ENCODE peak calls at places on chromosomes 3 and 15, in seven cellular contexts. Z, F, H, E, C, A and I are unnamed samples.

GRCh38 chr15:55738715-55739114 is 4.2 kb downstream of the PRTG start:
- DNase-seq in A (no peak), H (no peak), Z (no peak), E (no peak), C (no peak), F (no peak), I (no peak)

GRCh38 chr15:51450001-51450400 is 108.5 kb downstream of the GLDN start:
- DNase-seq in C (peak; percentile 13), H (no peak), E (no peak), A (no peak), F (no peak), Z (no peak), I (peak; percentile 15)

GRCh38 chr15:41334293-41335120 is 1.8 kb downstream of the NUSAP1 start:
- DNase-seq in C (no peak), A (no peak), F (no peak), Z (no peak), H (no peak), E (no peak), I (no peak)

GRCh38 chr3:25493246-25493645 is 65.2 kb downstream of the RARB start:
- DNase-seq in E (no peak), C (no peak), A (no peak), F (no peak), H (no peak), Z (no peak), I (no peak)

GRCh38 chr3:123271466-123272159 is 69.9 kb downstream of the SEC22A start:
- DNase-seq in H (no peak), E (no peak), F (no peak), A (no peak), Z (no peak), C (no peak), I (no peak)

GRCh38 chr3:155890671-155891190 is 20.3 kb downstream of the GMPS start:
- DNase-seq in H (no peak), C (peak; percentile 13), E (no peak), F (no peak), Z (no peak), A (no peak), I (no peak)

GRCh38 chr15:39393575-39394335 is 187.1 kb upstream of the THBS1 start:
- DNase-seq in H (no peak), C (peak; percentile 55), E (no peak), A (no peak), Z (no peak), F (no peak), I (no peak)

GRCh38 chr3:148718982-148719862 is 21.5 kb downstream of the AGTR1 start:
- DNase-seq in H (peak; percentile 40), A (no peak), Z (no peak), C (no peak), F (no peak), E (no peak), I (no peak)

GRCh38 chr15:70226337-70226980 is 128.7 kb upstream of the TLE3 start:
- DNase-seq in C (no peak), E (no peak), F (no peak), A (no peak), H (no peak), Z (no peak), I (no peak)

GRCh38 chr3:11835028-11835639 is 11.6 kb downstream of the TAMM41 start:
- DNase-seq in A (no peak), C (no peak), H (peak; percentile 53), F (no peak), E (no peak), Z (no peak), I (no peak)

GRCh38 chr15:62439543-62440016 is 274.5 kb upstream of the C2CD4B start:
- DNase-seq in Z (no peak), F (no peak), A (no peak), H (no peak), C (peak; percentile 85), E (no peak), I (no peak)

GRCh38 chr3:34175636-34176186 is 377.3 kb downstream of the PDCD6IP start:
- DNase-seq in H (peak; percentile 8), F (no peak), E (no peak), A (no peak), Z (no peak), C (no peak), I (no peak)

GRCh38 chr3:155356594-155357370 is 63.3 kb upstream of the STRIT1 start:
- DNase-seq in F (no peak), E (no peak), C (peak; percentile 33), Z (no peak), A (no peak), H (peak; percentile 64), I (no peak)

GRCh38 chr15:78406016-78406590 is 31.9 kb upstream of the IREB2 start:
- DNase-seq in C (no peak), H (no peak), E (no peak), A (no peak), Z (no peak), F (no peak), I (no peak)

GRCh38 chr3:61736506-61736905 is 175.1 kb downstream of the PTPRG start:
- DNase-seq in Z (no peak), F (no peak), H (no peak), C (no peak), A (no peak), E (no peak), I (no peak)

GRCh38 chr3:44918581-44918980 is 44.2 kb downstream of the TGM4 start:
- DNase-seq in Z (no peak), H (peak; percentile 14), F (no peak), E (no peak), C (no peak), A (no peak), I (peak; percentile 5)

GRCh38 chr3:15557511-15557946 is 36.0 kb upstream of the COLQ start:
- DNase-seq in C (peak; percentile 75), H (peak; percentile 82), Z (no peak), A (peak; percentile 71), F (no peak), E (peak; percentile 76), I (peak; percentile 52)

GRCh38 chr3:171347017-171347979 is 112.9 kb downstream of the TNIK start:
- DNase-seq in C (no peak), E (no peak), F (no peak), Z (no peak), H (no peak), A (no peak), I (peak; percentile 56)
- H3K27ac ChIP-seq in C (no peak overlapping the region), E (no peak overlapping the region), F (no peak overlapping the region), Z (peak overlapping the region; percentile 71), H (no peak overlapping the region), A (no peak overlapping the region), I (no peak overlapping the region)

GRCh38 chr3:151091685-151092352 is 6.4 kb downstream of the MED12L start:
- DNase-seq in A (no peak), E (no peak), C (no peak), Z (no peak), H (no peak), F (no peak), I (no peak)

GRCh38 chr3:151093905-151094304 is 8.4 kb downstream of the MED12L start:
- DNase-seq in E (no peak), F (no peak), A (no peak), Z (no peak), C (no peak), H (no peak), I (no peak)

GRCh38 chr3:151087648-151088047 is 2.2 kb downstream of the MED12L start:
- DNase-seq in A (no peak), F (no peak), Z (no peak), H (no peak), E (no peak), C (no peak), I (no peak)

GRCh38 chr3:151096697-151097096 is 11.2 kb downstream of the MED12L start:
- DNase-seq in H (no peak), F (no peak), A (peak; percentile 59), Z (no peak), E (no peak), C (no peak), I (no peak)

DNA sequence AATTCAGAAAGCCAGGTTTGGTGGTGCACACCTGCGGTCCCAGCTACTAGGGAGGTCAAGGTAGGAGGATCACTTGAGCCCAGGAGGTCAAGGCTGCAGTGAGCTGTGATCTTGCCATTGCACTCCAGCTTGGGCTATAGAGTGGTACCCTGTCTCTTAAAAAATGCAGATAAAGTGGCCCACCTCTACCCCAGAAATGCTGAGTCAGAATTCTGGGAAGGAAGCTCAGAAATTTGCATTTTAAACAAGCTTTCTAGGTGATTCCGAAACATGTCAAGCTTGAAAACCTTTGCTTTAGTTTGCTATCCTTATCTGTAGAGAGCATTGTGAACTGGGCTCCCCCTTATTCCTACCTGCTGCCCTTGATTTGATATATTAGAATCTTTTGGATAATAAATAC is 7.7 kb downstream of the MED12L start:
- DNase-seq in C (no peak), Z (no peak), H (no peak), E (no peak), A (no peak), F (no peak), I (no peak)
- H3K4me3 ChIP-seq in C (no peak overlapping the region), Z (no peak overlapping the region), H (no peak overlapping the region), E (no peak overlapping the region), A (no peak overlapping the region), F (no peak overlapping the region), I (no peak overlapping the region)

GRCh38 chr3:174776636-174777035 is 82.5 kb upstream of the NAALADL2 start:
- DNase-seq in Z (no peak), F (no peak), E (no peak), C (no peak), A (no peak), H (no peak), I (no peak)

GRCh38 chr3:174775603-174776002 is 83.5 kb upstream of the NAALADL2 start:
- DNase-seq in C (no peak), Z (no peak), H (no peak), A (no peak), F (no peak), E (no peak), I (peak; percentile 11)

DNA sequence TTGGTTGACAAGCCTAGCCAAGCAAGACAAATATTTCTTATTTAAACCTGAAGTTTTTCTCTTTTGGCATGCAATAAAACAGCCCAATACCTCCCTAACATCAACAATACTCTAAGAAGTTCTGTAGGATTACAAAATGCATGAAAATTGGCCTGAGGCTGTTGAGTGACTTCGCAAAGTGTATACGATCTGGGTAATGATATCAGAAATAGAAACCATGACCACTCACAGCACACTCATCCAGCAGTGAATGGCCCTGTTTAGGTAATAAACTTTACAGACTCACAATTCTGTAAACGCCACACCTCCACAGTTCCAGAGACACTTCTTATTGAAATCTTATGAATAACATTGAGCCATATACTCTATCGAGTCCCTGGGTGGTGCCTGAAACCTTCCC is 83.0 kb upstream of the NAALADL2 start:
- DNase-seq in A (no peak), Z (no peak), C (no peak), E (no peak), F (no peak), H (no peak), I (no peak)
- H3K27ac ChIP-seq in A (no peak overlapping the region), Z (no peak overlapping the region), C (no peak overlapping the region), E (no peak overlapping the region), F (no peak overlapping the region), H (no peak overlapping the region), I (no peak overlapping the region)

DNA sequence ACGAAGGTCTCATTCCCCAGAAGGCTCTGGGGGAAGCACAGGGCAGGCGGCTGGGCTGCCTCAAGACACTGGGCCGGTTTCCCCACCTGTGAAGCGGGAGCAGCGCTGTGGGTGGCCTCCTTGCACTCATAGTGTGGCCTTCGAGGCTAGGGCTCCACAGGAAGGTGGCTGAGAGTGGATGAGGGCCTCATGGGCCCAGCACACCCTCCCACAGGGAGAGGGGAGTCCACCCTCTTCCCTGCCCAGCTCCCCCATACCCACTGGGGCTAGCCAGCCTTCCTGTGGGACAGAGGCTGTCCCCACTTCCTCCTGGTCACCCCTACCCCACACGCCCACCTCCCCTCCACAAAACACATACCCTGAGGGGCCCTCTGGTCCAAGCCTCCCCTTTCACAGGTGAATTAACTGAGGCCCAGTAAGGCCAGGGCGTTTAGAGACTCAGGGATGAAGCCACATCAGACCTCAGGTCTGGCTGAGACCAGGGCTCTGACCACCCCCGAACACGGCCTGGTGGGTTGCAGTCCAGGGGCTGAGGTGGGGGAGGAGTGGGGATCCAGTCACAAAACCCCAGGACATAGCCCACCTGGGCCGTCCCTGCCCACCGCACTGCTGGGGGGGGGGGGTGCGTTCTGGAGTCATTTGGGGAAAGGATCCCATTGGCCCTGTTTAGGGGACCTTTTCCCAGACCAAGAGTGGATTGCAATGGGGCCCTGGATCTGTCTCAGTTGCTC is 1.1 kb downstream of the ANPEP start:
- DNase-seq in C (no peak), E (no peak), H (no peak), Z (peak; percentile 31), A (no peak), F (no peak), I (no peak)
- H3K4me3 ChIP-seq in C (peak overlapping the region; percentile 94), E (no peak overlapping the region), H (peak overlapping the region; percentile 71), Z (peak overlapping the region; percentile 61), A (peak overlapping the region; percentile 35), F (peak overlapping the region; percentile 73), I (no peak overlapping the region)